ENCODE peak calls at places on chromosomes 7 and 10, in five cellular contexts. X is adrenal gland, M is hepatocyte, E is PC-9, T is HAP-1. H is an unnamed sample. For H3K4me1, the result is how much of the 10 kb centered on the place peaks cover.

GRCh38 chr10:71975891-71976725 is 11.9 kb downstream of the CHST3 start:
- DNase-seq in E (peak), T (no peak), X (peak), M (no peak), H (no peak)

GRCh38 chr10:73810735-73811465 is 498 bp downstream of the NDST2 start:
- DNase-seq in M (peak), T (peak), X (peak), E (peak), H (peak)

GRCh38 chr7:66920769-66921395 is at the start of gene TMEM248:
- DNase-seq in M (peak), T (peak), X (peak), E (peak), H (peak)

GRCh38 chr7:69780377-69780776 is 182.1 kb downstream of the AUTS2 start:
- DNase-seq in X (peak), E (no peak), T (peak), M (no peak), H (no peak)

GRCh38 chr7:101960985-101961708 is 143.7 kb downstream of the CUX1 start:
- DNase-seq in T (no peak), X (no peak), E (no peak), M (no peak), H (no peak)

GRCh38 chr7:21944616-21945373 is 904 bp downstream of the CDCA7L start:
- DNase-seq in M (peak), X (no peak), T (peak), E (peak), H (peak)

GRCh38 chr7:87148332-87148955 is 3.8 kb upstream of the DMTF1 start:
- DNase-seq in X (no peak), E (no peak), T (no peak), M (peak), H (peak)

GRCh38 chr10:5888843-5889623 is 660 bp downstream of the ANKRD16 start:
- DNase-seq in M (peak), T (peak), E (peak), X (peak), H (peak)

GRCh38 chr7:4136036-4136435 is 546.1 kb upstream of the FOXK1 start:
- DNase-seq in T (no peak), E (no peak), M (no peak), X (no peak), H (no peak)

GRCh38 chr10:124545346-124545745 is 83.7 kb downstream of the LHPP start:
- DNase-seq in X (no peak), T (no peak), E (no peak), M (no peak), H (no peak)

GRCh38 chr7:1531979-1532455 is 1.5 kb downstream of the MAFK start:
- DNase-seq in E (no peak), T (no peak), M (peak), X (peak), H (no peak)

GRCh38 chr10:99450624-99451498 is 20.4 kb upstream of the GOT1 start:
- DNase-seq in M (no peak), T (peak), E (no peak), X (no peak), H (no peak)

GRCh38 chr7:101681170-101682007 is 52.3 kb upstream of the MYL10 start:
- DNase-seq in T (no peak), E (peak), M (peak), X (peak), H (peak)

GRCh38 chr7:120760851-120761250 is 97.1 kb downstream of the TSPAN12 start:
- DNase-seq in E (no peak), T (no peak), M (no peak), X (no peak), H (peak)

GRCh38 chr10:97053285-97053684 is 132.5 kb downstream of the SLIT1 start:
- DNase-seq in M (no peak), E (no peak), T (no peak), X (no peak), H (no peak)

GRCh38 chr7:70303309-70303708 is 705.0 kb downstream of the AUTS2 start:
- DNase-seq in M (no peak), E (no peak), T (no peak), X (no peak), H (no peak)

GRCh38 chr10:95480901-95481491 is 80.2 kb downstream of the SORBS1 start:
- DNase-seq in E (no peak), X (no peak), T (no peak), M (peak), H (no peak)

GRCh38 chr7:7100432-7100849 is 81.9 kb upstream of the C1GALT1 start:
- DNase-seq in T (no peak), M (peak), X (peak), E (no peak), H (peak)

GRCh38 chr10:36336315-36336714 is 694.2 kb upstream of the FZD8 start:
- DNase-seq in T (no peak), M (no peak), E (no peak), X (no peak), H (no peak)

GRCh38 chr10:60130130-60130579 is 223.8 kb upstream of the CCDC6 start:
- DNase-seq in T (peak), X (no peak), E (no peak), M (peak), H (peak)

GRCh38 chr7:116236020-116236630 is 25.8 kb downstream of the TES start:
- DNase-seq in E (no peak), X (peak), M (peak), T (peak), H (peak)

GRCh38 chr10:46317889-46318288 is 31.1 kb downstream of the ANTXRL start:
- DNase-seq in X (no peak), T (no peak), E (no peak), M (no peak), H (no peak)

GRCh38 chr10:114363745-114364460 is 40.4 kb downstream of the AFAP1L2 start:
- DNase-seq in T (no peak), M (no peak), X (no peak), E (no peak), H (no peak)

GRCh38 chr10:128051548-128051947 is 74.7 kb downstream of the MKI67 start:
- DNase-seq in E (no peak), X (no peak), M (no peak), T (no peak), H (no peak)

GRCh38 chr10:119715628-119716505 is 10.0 kb upstream of the INPP5F start:
- DNase-seq in M (no peak), X (no peak), T (no peak), E (no peak), H (no peak)

GRCh38 chr7:102220229-102220850 is 66.3 kb upstream of the SH2B2 start:
- DNase-seq in E (no peak), X (no peak), M (no peak), T (no peak), H (no peak)

GRCh38 chr7:111511845-111512244 is 50.4 kb downstream of the IMMP2L start:
- DNase-seq in M (no peak), T (no peak), E (no peak), X (no peak), H (no peak)

GRCh38 chr7:618539-619355 is 99.1 kb upstream of the PDGFA start:
- DNase-seq in E (no peak), M (peak), X (no peak), T (no peak), H (no peak)

GRCh38 chr7:132130497-132130896 is 445.8 kb downstream of the PLXNA4 start:
- DNase-seq in E (no peak), M (no peak), X (no peak), T (no peak), H (no peak)

GRCh38 chr10:15630353-15630752 is 89.4 kb downstream of the ITGA8 start:
- DNase-seq in M (no peak), X (no peak), T (no peak), E (no peak), H (no peak)

GRCh38 chr10:60283397-60283796 is 106.3 kb downstream of the ANK3 start:
- DNase-seq in E (no peak), T (no peak), M (no peak), X (no peak), H (no peak)

DNA sequence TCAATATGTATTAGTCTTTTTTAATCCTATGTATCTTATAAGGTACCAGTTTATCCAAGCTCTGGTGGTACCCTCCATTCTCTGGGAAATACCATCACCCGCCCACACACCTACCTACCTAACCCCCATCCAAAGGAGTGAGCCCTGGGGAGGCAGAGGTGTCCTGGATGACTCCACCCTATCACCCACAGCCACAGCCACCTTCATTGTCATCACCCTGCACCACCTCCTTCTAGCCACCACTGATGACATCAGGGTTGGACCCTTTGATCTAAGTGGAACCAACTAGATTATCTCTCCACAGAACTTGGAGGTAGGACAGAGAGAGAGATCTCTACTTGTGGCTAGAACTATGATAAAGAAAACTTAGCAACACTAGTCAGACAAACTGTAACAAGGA is 259.4 kb downstream of the PARD3 start:
- DNase-seq in X (no peak), M (no peak), T (no peak), E (no peak), H (no peak)
- H3K4me1 ChIP-seq in X (under half), M (under half), T (under half), E (under half), H (under half)

DNA sequence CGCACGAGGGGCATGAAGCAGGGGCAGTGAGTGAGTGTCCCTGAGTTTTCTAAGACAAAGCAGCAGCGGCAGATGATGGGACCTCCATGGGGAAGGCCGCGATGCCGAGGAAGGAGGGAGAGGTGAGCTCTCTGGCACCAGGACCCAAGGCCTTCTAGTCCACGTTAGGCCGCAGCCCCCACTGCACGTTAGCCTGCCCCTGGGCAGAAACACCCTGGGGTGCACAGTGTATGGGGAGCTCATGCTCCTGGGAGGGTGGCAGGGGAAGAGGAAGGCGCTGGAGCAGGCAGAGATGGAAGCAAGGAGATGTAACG is 97.3 kb upstream of the IKZF1 start:
- DNase-seq in T (no peak), X (peak), E (no peak), M (no peak), H (no peak)
- H3K4me1 ChIP-seq in T (under half), X (under half), E (under half), M (under half), H (under half)

DNA sequence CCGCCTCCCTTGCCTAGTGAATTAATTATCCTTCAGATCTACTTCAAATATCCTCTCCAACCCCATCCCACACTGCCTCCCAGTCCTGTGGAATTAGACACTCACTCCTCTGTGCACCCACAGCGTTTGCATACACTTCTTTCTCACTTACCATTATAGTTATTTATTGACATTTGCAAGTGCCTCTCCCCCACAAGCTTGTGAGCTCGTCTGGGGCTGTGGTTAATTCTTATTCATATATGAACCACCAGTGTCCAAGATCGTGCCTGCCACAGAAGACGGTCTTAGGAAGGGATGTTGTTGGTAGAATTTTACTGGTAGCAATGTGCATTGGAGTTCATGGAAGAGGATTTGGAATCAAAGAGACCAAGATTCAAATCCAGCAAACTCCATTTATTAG is 68.1 kb upstream of the AOAH start:
- DNase-seq in M (no peak), E (no peak), X (no peak), T (no peak), H (no peak)
- H3K4me1 ChIP-seq in M (under half), E (under half), X (under half), T (under half), H (under half)

DNA sequence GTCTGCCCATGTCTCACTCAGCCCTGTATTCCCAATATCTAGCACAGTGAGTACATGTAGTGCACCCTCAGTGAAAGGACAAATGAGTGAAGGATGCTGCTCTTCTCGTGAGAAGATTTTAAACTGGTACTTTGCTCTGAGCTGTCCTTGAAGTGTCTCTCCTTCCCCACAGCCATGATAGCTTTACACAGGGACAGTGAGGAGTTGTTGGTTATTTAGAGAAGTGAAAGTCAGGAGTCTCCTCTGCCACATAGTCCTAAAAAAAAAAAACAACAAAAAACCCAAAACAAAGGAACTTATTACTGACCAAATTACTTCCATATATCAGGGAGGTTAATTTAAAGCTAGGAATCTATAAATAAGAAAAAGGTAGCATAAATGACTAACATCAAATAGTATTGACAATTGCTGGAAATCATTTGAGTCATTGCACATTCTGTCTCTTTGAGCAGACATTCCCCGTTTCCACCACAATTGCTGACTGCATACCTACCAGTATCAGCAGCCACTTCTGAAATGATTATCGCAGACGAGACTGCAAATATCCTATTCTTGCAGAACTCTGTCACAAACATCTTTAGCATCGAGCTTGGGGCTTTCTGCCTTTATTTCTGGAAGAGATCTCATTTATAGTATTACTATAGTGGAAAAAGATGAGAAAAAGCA is 202.1 kb downstream of the PTEN start:
- DNase-seq in T (no peak), X (no peak), E (no peak), M (no peak), H (no peak)
- H3K4me1 ChIP-seq in T (under half), X (under half), E (under half), M (under half), H (under half)

GRCh38 chr7:105350906-105351305 is 37.8 kb downstream of the SRPK2 start:
- DNase-seq in T (peak), E (no peak), X (no peak), M (no peak), H (no peak)
- H3K4me1 ChIP-seq in T (under half), E (under half), X (under half), M (under half), H (under half)

GRCh38 chr7:131004371-131004770 is 270.4 kb upstream of the KLF14 start:
- DNase-seq in T (no peak), E (no peak), M (no peak), X (no peak), H (no peak)

GRCh38 chr7:131000873-131001272 is 266.9 kb upstream of the KLF14 start:
- DNase-seq in T (no peak), E (no peak), X (no peak), M (no peak), H (no peak)

GRCh38 chr7:131000389-131000788 is 266.4 kb upstream of the KLF14 start:
- DNase-seq in X (no peak), E (no peak), T (no peak), M (no peak), H (no peak)

GRCh38 chr7:131002600-131002999 is 268.6 kb upstream of the KLF14 start:
- DNase-seq in M (no peak), X (no peak), T (no peak), E (no peak), H (no peak)

DNA sequence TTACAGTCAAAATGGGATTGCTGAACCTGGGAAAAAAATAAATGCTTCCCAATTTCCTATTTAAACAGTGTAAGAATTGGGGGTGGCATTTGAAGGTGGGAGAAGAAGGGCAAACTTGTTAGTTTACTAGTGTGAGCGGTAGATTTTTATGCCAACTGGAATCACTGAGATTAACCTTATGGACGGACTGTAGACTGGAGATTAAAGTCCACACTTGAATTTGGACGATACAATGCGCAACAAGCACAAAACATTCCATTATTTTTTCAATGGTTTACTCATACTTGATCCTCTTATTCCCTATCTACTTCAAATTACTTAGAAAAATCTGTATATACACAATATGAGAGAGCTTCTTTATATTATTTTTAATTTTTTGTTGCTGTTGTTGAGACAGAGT is 269.6 kb upstream of the KLF14 start:
- DNase-seq in T (no peak), X (no peak), M (no peak), E (no peak), H (no peak)
- H3K4me1 ChIP-seq in T (under half), X (under half), M (under half), E (half or more), H (under half)

GRCh38 chr10:80470266-80470665 is 16.2 kb downstream of the TSPAN14 start:
- DNase-seq in X (no peak), T (no peak), M (no peak), E (no peak), H (no peak)
- H3K4me1 ChIP-seq in X (half or more), T (under half), M (half or more), E (half or more), H (half or more)

GRCh38 chr7:143411976-143412708 is 3.5 kb upstream of the EPHA1 start:
- DNase-seq in T (no peak), E (no peak), M (no peak), X (peak), H (no peak)
- H3K4me1 ChIP-seq in T (under half), E (under half), M (under half), X (under half), H (under half)

DNA sequence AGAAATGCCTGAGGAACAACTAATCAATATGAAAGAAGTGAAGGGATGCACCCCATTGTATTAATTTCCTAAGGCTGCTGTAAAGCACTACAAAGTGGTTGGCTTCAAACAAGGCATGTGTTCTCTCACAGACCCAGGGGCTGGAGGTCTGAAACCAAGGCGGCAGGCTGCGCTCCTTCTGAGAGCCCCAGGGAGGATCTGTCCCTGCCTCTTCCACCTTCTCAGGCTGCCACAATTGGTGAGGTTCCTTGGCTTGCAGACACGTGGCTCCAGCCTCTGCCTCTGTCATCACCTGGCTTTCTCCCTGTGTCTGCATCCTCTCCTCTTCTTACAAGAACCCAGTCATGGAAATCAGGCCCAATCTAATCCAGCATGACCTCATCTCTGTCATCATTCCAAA is 110.1 kb downstream of the TNS3 start:
- DNase-seq in E (no peak), M (no peak), X (no peak), T (no peak), H (no peak)
- H3K4me1 ChIP-seq in E (under half), M (under half), X (under half), T (under half), H (under half)

H was measured in A673.